ENCODE peak calls at places on chromosomes 1 and 21, in five cellular contexts. T is HS-27A, K is neural crest cell, W is HTR-8/SVneo, X is fibroblast of the conjunctiva. P is an unnamed sample.

GRCh38 chr21:34882719-34883131 is 166.4 kb downstream of the RUNX1 start:
- DNase-seq in T (peak; percentile 38), K (no peak), W (no peak), X (no peak), P (no peak)

GRCh38 chr1:218673170-218673569 is 328.0 kb downstream of the TGFB2 start:
- DNase-seq in T (no peak), K (no peak), W (no peak), X (no peak), P (no peak)

GRCh38 chr1:4658643-4659042 is 4.2 kb downstream of the AJAP1 start:
- DNase-seq in T (no peak), K (no peak), W (no peak), X (no peak), P (no peak)

GRCh38 chr1:246067432-246068021 is 439.6 kb downstream of the SMYD3 start:
- DNase-seq in T (no peak), K (no peak), W (no peak), X (peak; percentile 1), P (no peak)

GRCh38 chr1:113153116-113153803 is 80.3 kb downstream of the LRIG2 start:
- DNase-seq in T (no peak), K (no peak), W (no peak), X (peak; percentile 14), P (no peak)

GRCh38 chr1:25906644-25907300 is 553 bp upstream of the STMN1 start:
- DNase-seq in T (no peak), K (peak; percentile 36), W (no peak), X (no peak), P (peak; percentile 11)

GRCh38 chr1:234589854-234590620 is 19.9 kb downstream of the IRF2BP2 start:
- DNase-seq in T (no peak), K (no peak), W (no peak), X (no peak), P (no peak)

GRCh38 chr1:21935393-21935804 is 1.7 kb downstream of the HSPG2 start:
- DNase-seq in T (no peak), K (no peak), W (no peak), X (no peak), P (no peak)

GRCh38 chr1:12496154-12496961 is 121.7 kb downstream of the DHRS3 start:
- DNase-seq in T (no peak), K (no peak), W (no peak), X (no peak), P (no peak)

GRCh38 chr1:193058529-193059281 is 455 bp downstream of the UCHL5 start:
- DNase-seq in T (peak; percentile 4), K (no peak), W (peak; percentile 15), X (no peak), P (no peak)

GRCh38 chr1:7954683-7955082 is 6.8 kb upstream of the PARK7 start:
- DNase-seq in T (no peak), K (no peak), W (no peak), X (no peak), P (no peak)

GRCh38 chr1:183583466-183583865 is 6.8 kb downstream of the NCF2 start:
- DNase-seq in T (no peak), K (no peak), W (no peak), X (no peak), P (no peak)

GRCh38 chr1:53589043-53589887 is 130.1 kb downstream of the DMRTB1 start:
- DNase-seq in T (no peak), K (no peak), W (no peak), X (no peak), P (no peak)

GRCh38 chr1:9929431-9930385 is 13.5 kb downstream of the LZIC start:
- DNase-seq in T (no peak), K (peak; percentile 33), W (no peak), X (no peak), P (no peak)

GRCh38 chr1:112927462-112927971 is 28.5 kb downstream of the SLC16A1 start:
- DNase-seq in T (no peak), K (no peak), W (no peak), X (no peak), P (no peak)

GRCh38 chr1:100699744-100700143 is 19.8 kb upstream of the VCAM1 start:
- DNase-seq in T (no peak), K (no peak), W (no peak), X (no peak), P (no peak)

GRCh38 chr1:109112056-109112651 is 1.8 kb upstream of the ELAPOR1 start:
- DNase-seq in T (no peak), K (peak; percentile 12), W (peak; percentile 30), X (no peak), P (no peak)

GRCh38 chr1:97137862-97138514 is 416.4 kb downstream of the PTBP2 start:
- DNase-seq in T (peak; percentile 64), K (no peak), W (peak; percentile 31), X (peak; percentile 80), P (no peak)

GRCh38 chr1:145978860-145979745 is 14.6 kb downstream of the POLR3GL start:
- DNase-seq in T (peak; percentile 98), K (peak; percentile 60), W (peak; percentile 85), X (peak; percentile 100), P (no peak)

GRCh38 chr1:20574686-20575543 is 14.0 kb upstream of the CDA start:
- DNase-seq in T (peak; percentile 87), K (peak; percentile 72), W (peak; percentile 81), X (peak; percentile 41), P (no peak)

GRCh38 chr21:33219961-33220360 is 9.8 kb upstream of the IFNAR2 start:
- DNase-seq in T (no peak), K (no peak), W (no peak), X (no peak), P (no peak)

GRCh38 chr1:119747451-119747850 is 21.3 kb downstream of the HMGCS2 start:
- DNase-seq in T (no peak), K (no peak), W (no peak), X (no peak), P (no peak)

GRCh38 chr21:38048241-38048640 is 132.0 kb upstream of the KCNJ6 start:
- DNase-seq in T (no peak), K (no peak), W (no peak), X (no peak), P (no peak)

GRCh38 chr1:246491551-246492053 is 15.5 kb downstream of the SMYD3 start:
- DNase-seq in T (no peak), K (no peak), W (no peak), X (no peak), P (no peak)

GRCh38 chr1:184158911-184159701 is 107.6 kb downstream of the TSEN15 start:
- DNase-seq in T (no peak), K (no peak), W (no peak), X (no peak), P (no peak)

GRCh38 chr1:2341706-2342383 is 49.5 kb downstream of the MORN1 start:
- DNase-seq in T (no peak), K (no peak), W (no peak), X (no peak), P (no peak)

P was measured in cortex of kidney.